ENCODE peak calls at places on chromosomes 13 and 19, in nine cellular contexts. P is T-cell; O is endodermal cell; R is transverse colon; D is NCI-H1105 treated with DMSO at 0.1 percent for 48 hours; K is ovary; B is RPMI8226; W is activated CD4-positive, alpha-beta T cell treated with anti-CD3 and anti-CD28 coated beads, Interleukin-2, amount 50 U/mL, for 48 hours; X is naive thymus-derived CD8-positive, alpha-beta T cell. T is an unnamed sample.
A peak's percentile ranks its signal among the peaks of the same experiment; 100 is the strongest.

GRCh38 chr19:1336079-1336684 is 47.5 kb upstream of the NDUFS7 start:
- DNase-seq in R (no peak), P (no peak), B (peak; percentile 27), W (no peak), X (no peak), K (no peak), D (no peak), O (no peak), T (no peak)

GRCh38 chr19:41186971-41187883 is 5.8 kb upstream of the CYP2S1 start:
- DNase-seq in R (no peak), W (no peak), D (no peak), O (peak; percentile 80), P (no peak), B (no peak), K (no peak), X (no peak), T (no peak)

GRCh38 chr19:50266896-50267295 is 62.3 kb downstream of the KCNC3 start:
- DNase-seq in X (no peak), D (no peak), W (peak; percentile 45), P (no peak), K (no peak), O (peak; percentile 98), R (peak; percentile 46), B (peak; percentile 82), T (no peak)

GRCh38 chr13:89514534-89515312 is 1832.8 kb upstream of the MIR17HG start:
- DNase-seq in D (peak; percentile 13), W (no peak), O (peak; percentile 51), X (no peak), R (no peak), B (no peak), K (no peak), P (no peak), T (peak; percentile 4)

GRCh38 chr19:2084993-2085720 is 11.0 kb downstream of the MOB3A start:
- DNase-seq in R (peak; percentile 88), X (peak; percentile 94), B (peak; percentile 98), D (no peak), O (no peak), K (no peak), P (peak; percentile 91), W (peak; percentile 91), T (no peak)

GRCh38 chr19:1355258-1355973 is 28.3 kb upstream of the NDUFS7 start:
- DNase-seq in K (no peak), P (no peak), X (no peak), B (no peak), D (peak; percentile 43), O (peak; percentile 46), W (peak; percentile 20), R (no peak), T (no peak)

GRCh38 chr19:15330801-15331418 is 1.4 kb downstream of the BRD4 start:
- DNase-seq in O (peak; percentile 53), B (no peak), K (no peak), W (no peak), D (no peak), X (no peak), R (peak; percentile 21), P (no peak), T (peak; percentile 68)

GRCh38 chr13:32426191-32426980 is 1.5 kb downstream of the N4BP2L1 start:
- DNase-seq in P (peak; percentile 28), K (no peak), D (no peak), O (peak; percentile 46), X (peak; percentile 11), W (peak; percentile 33), B (peak; percentile 78), R (peak; percentile 25), T (no peak)

GRCh38 chr19:611506-611869 is 21.8 kb downstream of the HCN2 start:
- DNase-seq in P (peak; percentile 12), K (no peak), R (no peak), X (no peak), W (peak; percentile 74), D (no peak), B (no peak), O (no peak), T (no peak)

GRCh38 chr13:46893221-46893620 is 3.6 kb downstream of the HTR2A start:
- DNase-seq in X (no peak), B (no peak), K (no peak), R (no peak), W (no peak), D (no peak), O (no peak), P (no peak), T (no peak)

GRCh38 chr19:42076375-42076944 is 494 bp downstream of the ZNF574 start:
- DNase-seq in K (peak; percentile 66), D (no peak), O (no peak), B (no peak), R (peak; percentile 58), P (peak; percentile 13), W (peak; percentile 38), X (peak; percentile 27), T (no peak)

GRCh38 chr19:4910594-4911273 is 1.4 kb downstream of the UHRF1 start:
- DNase-seq in K (no peak), O (no peak), P (no peak), R (peak; percentile 31), X (no peak), D (no peak), W (peak; percentile 26), B (no peak), T (no peak)

GRCh38 chr13:109945206-109945960 is 159.0 kb upstream of the IRS2 start:
- DNase-seq in X (no peak), K (no peak), B (no peak), D (no peak), P (no peak), W (no peak), R (no peak), O (no peak), T (no peak)

GRCh38 chr13:36445278-36445677 is 13.0 kb downstream of the CCNA1 start:
- DNase-seq in B (no peak), R (no peak), W (no peak), P (no peak), O (no peak), K (no peak), X (no peak), D (no peak), T (no peak)

GRCh38 chr13:113996912-113997745 is 23.3 kb upstream of the C13orf46 start:
- DNase-seq in K (no peak), X (no peak), P (no peak), B (no peak), W (no peak), O (no peak), D (no peak), R (no peak), T (no peak)

GRCh38 chr13:105655046-105655445 is 880.4 kb downstream of the EFNB2 start:
- DNase-seq in X (no peak), P (no peak), D (no peak), O (no peak), W (no peak), K (no peak), R (no peak), B (no peak), T (no peak)

GRCh38 chr19:32339988-32340874 is 5.2 kb upstream of the ZNF507 start:
- DNase-seq in K (peak; percentile 26), R (peak; percentile 65), X (peak; percentile 33), O (peak; percentile 86), D (peak; percentile 18), P (peak; percentile 10), B (peak; percentile 43), W (peak; percentile 54), T (peak; percentile 64)

GRCh38 chr13:76725211-76725610 is 161.0 kb downstream of the KCTD12 start:
- DNase-seq in O (no peak), W (no peak), R (no peak), P (no peak), X (no peak), K (no peak), D (no peak), B (no peak), T (no peak)

GRCh38 chr13:113551081-113552000 is 33.2 kb upstream of the TFDP1 start:
- DNase-seq in O (peak; percentile 33), R (peak; percentile 3), W (no peak), D (peak; percentile 81), P (no peak), K (no peak), X (no peak), B (no peak), T (no peak)

GRCh38 chr13:30255696-30256095 is 51.7 kb downstream of the KATNAL1 start:
- DNase-seq in X (no peak), D (no peak), B (no peak), K (no peak), O (no peak), P (no peak), R (no peak), W (no peak), T (no peak)

GRCh38 chr13:113349050-113349449 is 14.9 kb downstream of the GRTP1 start:
- DNase-seq in B (no peak), W (no peak), K (peak; percentile 4), D (no peak), R (no peak), X (no peak), O (no peak), P (no peak), T (no peak)

GRCh38 chr19:17841810-17842662 is 5.7 kb downstream of the JAK3 start:
- DNase-seq in W (peak; percentile 78), R (peak; percentile 80), O (peak; percentile 100), D (peak; percentile 85), K (peak; percentile 100), P (peak; percentile 47), X (peak; percentile 31), B (no peak), T (peak; percentile 90)

GRCh38 chr19:15394426-15394825 is 14.8 kb upstream of the AKAP8 start:
- DNase-seq in B (no peak), X (no peak), K (no peak), W (no peak), P (no peak), D (no peak), R (no peak), O (no peak), T (no peak)

GRCh38 chr19:42279902-42280760 is 11.1 kb downstream of the CIC start:
- DNase-seq in D (peak; percentile 94), W (peak; percentile 88), R (peak; percentile 89), B (peak; percentile 83), P (peak; percentile 72), O (peak; percentile 93), K (peak; percentile 96), X (peak; percentile 76), T (peak; percentile 93)

GRCh38 chr19:8209111-8209964 is at the start of gene CERS4:
- DNase-seq in K (peak; percentile 88), D (peak; percentile 60), P (peak; percentile 71), R (peak; percentile 76), W (peak; percentile 81), X (peak; percentile 72), B (peak; percentile 61), O (peak; percentile 98), T (peak; percentile 96)

GRCh38 chr19:23956051-23956450 is 41.4 kb downstream of the ZNF726 start:
- DNase-seq in P (no peak), D (no peak), K (no peak), W (no peak), X (no peak), B (no peak), O (no peak), R (no peak), T (no peak)

GRCh38 chr19:17610384-17610783 is 54.9 kb downstream of the COLGALT1 start:
- DNase-seq in O (no peak), K (no peak), W (no peak), B (peak; percentile 51), R (no peak), P (no peak), D (no peak), X (no peak), T (no peak)

GRCh38 chr19:2129022-2129421 is 22.3 kb downstream of the AP3D1 start:
- DNase-seq in W (no peak), X (no peak), D (no peak), P (no peak), K (no peak), B (no peak), R (no peak), O (no peak), T (no peak)

T was measured in hepatocyte.